ENCODE peak calls at places on chromosomes 3 and 15, in seven cellular contexts. P, A, C, Q, N, K and J are unnamed samples.

GRCh38 chr3:119841808-119842471 is 60.0 kb downstream of the NR1I2 start:
- DNase-seq in P (no peak), A (no peak), C (no peak), Q (no peak), N (no peak), K (no peak), J (no peak)

GRCh38 chr15:69857686-69858391 is 239.9 kb downstream of the TLE3 start:
- DNase-seq in P (no peak), A (no peak), C (no peak), Q (no peak), N (no peak), K (no peak), J (no peak)

GRCh38 chr15:89462198-89462912 is 34.0 kb downstream of the RHCG start:
- DNase-seq in P (no peak), A (no peak), C (peak), Q (peak), N (no peak), K (peak), J (no peak)

GRCh38 chr3:102248981-102249705 is 185.7 kb upstream of the ZPLD1 start:
- DNase-seq in P (no peak), A (no peak), C (no peak), Q (no peak), N (no peak), K (no peak), J (no peak)

GRCh38 chr15:48871536-48871935 is 6.4 kb upstream of the EID1 start:
- DNase-seq in P (no peak), A (no peak), C (no peak), Q (no peak), N (no peak), K (no peak), J (no peak)

GRCh38 chr15:29143293-29143692 is 126.3 kb downstream of the NSMCE3 start:
- DNase-seq in P (no peak), A (no peak), C (no peak), Q (no peak), N (no peak), K (no peak), J (no peak)

GRCh38 chr3:69855436-69856162 is 116.3 kb downstream of the MITF start:
- DNase-seq in P (peak), A (no peak), C (peak), Q (no peak), N (no peak), K (no peak), J (no peak)

GRCh38 chr3:119894195-119894594 is 112.3 kb downstream of the NR1I2 start:
- DNase-seq in P (no peak), A (no peak), C (no peak), Q (no peak), N (no peak), K (no peak), J (no peak)

GRCh38 chr15:47577476-47577875 is 139.8 kb upstream of the SEMA6D start:
- DNase-seq in P (no peak), A (no peak), C (no peak), Q (no peak), N (no peak), K (no peak), J (no peak)

GRCh38 chr3:128415110-128415772 is 51.4 kb downstream of the DNAJB8 start:
- DNase-seq in P (no peak), A (no peak), C (peak), Q (no peak), N (no peak), K (no peak), J (no peak)

GRCh38 chr15:57861805-57862586 is 155.5 kb downstream of the POLR2M start:
- DNase-seq in P (no peak), A (no peak), C (peak), Q (no peak), N (no peak), K (no peak), J (no peak)

GRCh38 chr3:128335621-128336296 is 130.9 kb downstream of the DNAJB8 start:
- DNase-seq in P (no peak), A (no peak), C (no peak), Q (no peak), N (no peak), K (no peak), J (peak)

GRCh38 chr15:99452728-99453643 is 112.8 kb upstream of the MEF2A start:
- DNase-seq in P (no peak), A (peak), C (no peak), Q (no peak), N (peak), K (peak), J (no peak)

GRCh38 chr15:39797407-39797806 is 14.8 kb upstream of the FSIP1 start:
- DNase-seq in P (no peak), A (no peak), C (no peak), Q (no peak), N (no peak), K (no peak), J (no peak)

GRCh38 chr15:89419370-89419984 is 76.9 kb downstream of the RHCG start:
- DNase-seq in P (peak), A (peak), C (peak), Q (no peak), N (no peak), K (peak), J (peak)

GRCh38 chr3:49805367-49805782 is 2.3 kb downstream of the INKA1 start:
- DNase-seq in P (no peak), A (no peak), C (no peak), Q (no peak), N (no peak), K (no peak), J (no peak)

GRCh38 chr15:50181983-50182232 is at the start of gene SLC27A2:
- DNase-seq in P (no peak), A (no peak), C (peak), Q (peak), N (no peak), K (no peak), J (peak)

GRCh38 chr15:89486726-89487050 is 9.7 kb downstream of the RHCG start:
- DNase-seq in P (no peak), A (peak), C (peak), Q (no peak), N (no peak), K (no peak), J (peak)

GRCh38 chr15:31234815-31235214 is 91.8 kb upstream of the KLF13 start:
- DNase-seq in P (no peak), A (no peak), C (no peak), Q (no peak), N (no peak), K (no peak), J (no peak)

GRCh38 chr15:67927501-67928156 is 87.8 kb upstream of the RNU6-1 start:
- DNase-seq in P (no peak), A (no peak), C (peak), Q (no peak), N (no peak), K (no peak), J (no peak)

GRCh38 chr3:181327349-181327748 is 337.8 kb upstream of the DNAJC19 start:
- DNase-seq in P (no peak), A (no peak), C (no peak), Q (no peak), N (no peak), K (no peak), J (no peak)

GRCh38 chr3:71900057-71900456 is 115.1 kb upstream of the PROK2 start:
- DNase-seq in P (no peak), A (no peak), C (no peak), Q (no peak), N (no peak), K (no peak), J (no peak)

GRCh38 chr15:92944946-92945521 is 44.9 kb downstream of the CHD2 start:
- DNase-seq in P (no peak), A (no peak), C (no peak), Q (no peak), N (no peak), K (no peak), J (no peak)

GRCh38 chr3:158352551-158352950 is 218.4 kb upstream of the MLF1 start:
- DNase-seq in P (no peak), A (no peak), C (no peak), Q (no peak), N (no peak), K (no peak), J (no peak)

DNA sequence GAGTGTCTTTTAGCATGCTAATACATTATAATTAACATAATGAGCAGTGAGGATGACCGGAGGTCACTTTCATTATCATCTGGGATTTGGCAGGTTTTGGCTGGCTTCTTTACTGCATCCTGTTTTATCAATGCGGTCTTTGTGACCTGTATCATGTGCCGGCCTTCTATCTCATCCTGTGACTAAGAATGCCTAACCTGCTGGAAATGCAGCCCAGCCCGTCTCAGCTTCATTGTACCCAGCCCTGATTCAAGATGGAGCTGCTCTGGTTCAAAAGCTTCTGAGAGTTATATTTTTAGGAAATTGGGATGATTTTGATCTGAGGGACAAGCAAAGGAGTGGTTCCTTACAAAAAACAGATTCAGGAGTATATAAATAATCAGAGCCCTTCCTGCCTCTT is 9.2 kb upstream of the ZBTB20 start:
- DNase-seq in P (no peak), A (no peak), C (peak), Q (no peak), N (no peak), K (no peak), J (no peak)
- TF ChIP-seq SP1 in P (no peak), A (no peak), C (no peak), Q (no peak), N (no peak), K (no peak), J (no peak)

GRCh38 chr3:189342811-189343210 is 171.0 kb downstream of the TPRG1 start:
- DNase-seq in P (no peak), A (no peak), C (no peak), Q (no peak), N (no peak), K (no peak), J (no peak)
- TF ChIP-seq SP1 in P (no peak), A (no peak), C (no peak), Q (no peak), N (no peak), K (no peak), J (no peak)

GRCh38 chr3:14435175-14436011 is 33.0 kb downstream of the SLC6A6 start:
- DNase-seq in P (no peak), A (no peak), C (no peak), Q (no peak), N (no peak), K (no peak), J (no peak)

GRCh38 chr3:14432996-14433572 is 30.7 kb downstream of the SLC6A6 start:
- DNase-seq in P (no peak), A (no peak), C (no peak), Q (no peak), N (no peak), K (no peak), J (no peak)

GRCh38 chr3:14436954-14437281 is 34.5 kb downstream of the SLC6A6 start:
- DNase-seq in P (no peak), A (no peak), C (no peak), Q (no peak), N (no peak), K (no peak), J (no peak)

GRCh38 chr3:14434105-14434504 is 31.7 kb downstream of the SLC6A6 start:
- DNase-seq in P (no peak), A (no peak), C (no peak), Q (no peak), N (no peak), K (no peak), J (no peak)

GRCh38 chr3:14434541-14435151 is 32.2 kb downstream of the SLC6A6 start:
- DNase-seq in P (no peak), A (no peak), C (no peak), Q (no peak), N (no peak), K (no peak), J (no peak)
- TF ChIP-seq SP1 in P (no peak), A (no peak), C (no peak), Q (no peak), N (no peak), K (no peak), J (no peak)

GRCh38 chr3:126436826-126437717 is 38.6 kb downstream of the ZXDC start:
- DNase-seq in P (no peak), A (no peak), C (no peak), Q (no peak), N (no peak), K (no peak), J (no peak)
- TF ChIP-seq SP1 in P (no peak), A (no peak), C (no peak), Q (no peak), N (no peak), K (no peak), J (no peak)

GRCh38 chr15:23440596-23440995 is 6.4 kb downstream of the GOLGA6L2 start:
- DNase-seq in P (no peak), A (no peak), C (no peak), Q (no peak), N (no peak), K (no peak), J (no peak)

GRCh38 chr15:23444269-23444668 is 2.8 kb downstream of the GOLGA6L2 start:
- DNase-seq in P (no peak), A (no peak), C (no peak), Q (no peak), N (no peak), K (no peak), J (no peak)

GRCh38 chr15:23447107-23447500 is at the start of gene GOLGA6L2:
- DNase-seq in P (no peak), A (no peak), C (peak), Q (peak), N (no peak), K (no peak), J (peak)

GRCh38 chr15:23441204-23441603 is 5.8 kb downstream of the GOLGA6L2 start:
- DNase-seq in P (no peak), A (no peak), C (no peak), Q (no peak), N (no peak), K (no peak), J (no peak)

GRCh38 chr15:23446215-23447106 is 582 bp downstream of the GOLGA6L2 start:
- DNase-seq in P (no peak), A (no peak), C (no peak), Q (no peak), N (no peak), K (peak), J (no peak)
- TF ChIP-seq SP1 in P (no peak), A (no peak), C (no peak), Q (no peak), N (no peak), K (no peak), J (no peak)

DNA sequence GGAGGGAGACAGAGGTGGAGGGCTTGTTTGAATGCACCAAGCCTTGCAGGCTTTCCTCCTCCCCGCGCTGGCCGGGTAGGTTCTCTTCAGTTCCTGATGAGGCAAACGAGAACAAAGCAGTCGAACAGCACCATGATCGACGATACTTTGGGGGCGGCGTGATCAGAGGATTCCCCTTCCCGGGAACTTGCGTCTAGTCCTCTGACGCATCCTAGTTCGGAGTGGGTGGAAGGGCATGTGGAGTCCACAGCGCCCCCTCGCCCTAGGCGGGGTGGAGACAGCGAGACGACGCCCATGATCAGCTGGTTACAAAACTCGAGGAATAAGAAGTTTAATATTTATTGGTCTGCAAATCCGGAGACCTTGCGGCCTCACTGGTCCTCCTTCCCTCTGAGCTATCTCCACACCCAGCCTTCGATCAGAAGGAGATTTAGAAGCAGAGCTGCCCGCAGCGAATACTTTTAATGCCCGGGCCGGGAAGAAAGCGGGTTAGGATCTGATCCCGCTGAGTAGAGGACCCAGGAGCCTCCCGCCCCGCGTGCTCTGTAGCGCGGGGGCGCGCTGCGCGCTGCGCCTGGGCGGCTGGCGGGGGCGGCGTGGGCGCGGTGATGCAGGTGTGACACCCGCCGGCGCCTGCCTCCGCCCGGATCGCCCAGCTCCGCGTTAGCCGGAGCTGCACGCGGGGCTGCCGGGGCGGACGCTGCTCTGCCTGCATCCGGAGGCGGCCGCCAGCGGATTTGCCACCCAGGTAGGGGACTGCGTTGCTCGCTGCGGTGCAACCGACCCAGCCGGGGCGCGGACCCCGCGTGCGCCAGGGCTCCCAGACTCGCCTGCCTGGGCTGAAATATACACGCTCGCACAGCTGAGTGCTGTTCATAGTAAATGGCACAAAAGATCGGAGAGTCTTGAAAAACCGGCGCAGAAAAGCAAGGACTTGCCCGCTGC is at the start of gene SV2B:
- DNase-seq in P (peak), A (peak), C (peak), Q (no peak), N (no peak), K (no peak), J (peak)
- TF ChIP-seq SP1 in P (no peak), A (no peak), C (no peak), Q (no peak), N (no peak), K (no peak), J (no peak)

GRCh38 chr3:4601926-4602325 is 108.8 kb downstream of the ITPR1 start:
- DNase-seq in P (no peak), A (no peak), C (no peak), Q (no peak), N (no peak), K (no peak), J (no peak)
- TF ChIP-seq SP1 in P (no peak), A (no peak), C (no peak), Q (no peak), N (no peak), K (no peak), J (no peak)